ENCODE peak calls at places on chromosome 20, in six cellular contexts. One of them, this sample, is unnamed.

GRCh38 chr20:57388953-57389694 is 2.1 kb upstream of the RBM38 start:
- DNase-seq in HCT116: peak
- DNase-seq in K562: peak
- DNase-seq in H1: peak
- DNase-seq in HepG2: peak
- DNase-seq in SK-N-SH: no peak
- DNase-seq in this sample: no peak

GRCh38 chr20:56716806-56717205 is 87.7 kb downstream of the TFAP2C start:
- DNase-seq in SK-N-SH: no peak
- DNase-seq in K562: no peak
- DNase-seq in HepG2: no peak
- DNase-seq in HCT116: no peak
- DNase-seq in H1: no peak
- DNase-seq in this sample: peak

GRCh38 chr20:11248691-11249178 is 574.9 kb upstream of the JAG1 start:
- DNase-seq in SK-N-SH: no peak
- DNase-seq in HCT116: no peak
- DNase-seq in HepG2: no peak
- DNase-seq in K562: no peak
- DNase-seq in H1: no peak
- DNase-seq in this sample: no peak

GRCh38 chr20:24488064-24488799 is 18.8 kb downstream of the SYNDIG1 start:
- DNase-seq in HCT116: no peak
- DNase-seq in K562: no peak
- DNase-seq in H1: no peak
- DNase-seq in HepG2: no peak
- DNase-seq in SK-N-SH: no peak
- DNase-seq in this sample: no peak

GRCh38 chr20:23327617-23328333 is 22.8 kb upstream of the NXT1 start:
- DNase-seq in HCT116: no peak
- DNase-seq in HepG2: no peak
- DNase-seq in H1: no peak
- DNase-seq in SK-N-SH: no peak
- DNase-seq in K562: no peak
- DNase-seq in this sample: no peak

GRCh38 chr20:5731753-5732366 is 18.3 kb upstream of the SHLD1 start:
- DNase-seq in H1: no peak
- DNase-seq in HCT116: no peak
- DNase-seq in K562: no peak
- DNase-seq in SK-N-SH: no peak
- DNase-seq in HepG2: no peak
- DNase-seq in this sample: no peak

GRCh38 chr20:35248641-35249475 is 22.4 kb downstream of the MMP24 start:
- DNase-seq in SK-N-SH: no peak
- DNase-seq in HepG2: no peak
- DNase-seq in H1: no peak
- DNase-seq in K562: no peak
- DNase-seq in HCT116: no peak
- DNase-seq in this sample: no peak

GRCh38 chr20:57397004-57397692 is 6.0 kb downstream of the RBM38 start:
- DNase-seq in HepG2: no peak
- DNase-seq in SK-N-SH: no peak
- DNase-seq in H1: no peak
- DNase-seq in HCT116: no peak
- DNase-seq in K562: no peak
- DNase-seq in this sample: no peak

GRCh38 chr20:64168381-64169088 is 4.3 kb downstream of the MYT1 start:
- DNase-seq in HepG2: no peak
- DNase-seq in H1: no peak
- DNase-seq in SK-N-SH: peak
- DNase-seq in HCT116: no peak
- DNase-seq in K562: no peak
- DNase-seq in this sample: no peak

GRCh38 chr20:37378785-37379598 is 33.1 kb downstream of the SRC start:
- DNase-seq in HepG2: no peak
- DNase-seq in K562: peak
- DNase-seq in HCT116: peak
- DNase-seq in SK-N-SH: no peak
- DNase-seq in H1: no peak
- DNase-seq in this sample: no peak

GRCh38 chr20:8254911-8255582 is 123.0 kb downstream of the PLCB1 start:
- DNase-seq in SK-N-SH: no peak
- DNase-seq in HepG2: no peak
- DNase-seq in K562: no peak
- DNase-seq in HCT116: no peak
- DNase-seq in H1: no peak
- DNase-seq in this sample: no peak

GRCh38 chr20:34064286-34064685 is 47.8 kb downstream of the EIF2S2 start:
- DNase-seq in K562: no peak
- DNase-seq in HepG2: no peak
- DNase-seq in HCT116: no peak
- DNase-seq in SK-N-SH: no peak
- DNase-seq in H1: no peak
- DNase-seq in this sample: no peak

GRCh38 chr20:52083627-52084232 is 107.8 kb downstream of the ZFP64 start:
- DNase-seq in HCT116: peak
- DNase-seq in K562: peak
- DNase-seq in HepG2: peak
- DNase-seq in H1: peak
- DNase-seq in SK-N-SH: peak
- DNase-seq in this sample: peak

GRCh38 chr20:23205656-23206055 is 119.5 kb upstream of the CD93 start:
- DNase-seq in HCT116: no peak
- DNase-seq in HepG2: no peak
- DNase-seq in K562: no peak
- DNase-seq in SK-N-SH: no peak
- DNase-seq in H1: peak
- DNase-seq in this sample: no peak

GRCh38 chr20:48656661-48657211 is 171.1 kb downstream of the PREX1 start:
- DNase-seq in H1: peak
- DNase-seq in HepG2: peak
- DNase-seq in HCT116: peak
- DNase-seq in SK-N-SH: peak
- DNase-seq in K562: peak
- DNase-seq in this sample: no peak

GRCh38 chr20:38113401-38114325 is 51.4 kb downstream of the TGM2 start:
- DNase-seq in H1: peak
- DNase-seq in HCT116: peak
- DNase-seq in HepG2: peak
- DNase-seq in K562: peak
- DNase-seq in SK-N-SH: no peak
- DNase-seq in this sample: no peak

GRCh38 chr20:48523191-48523757 is 304.5 kb downstream of the PREX1 start:
- DNase-seq in K562: no peak
- DNase-seq in HCT116: peak
- DNase-seq in SK-N-SH: peak
- DNase-seq in H1: peak
- DNase-seq in HepG2: peak
- DNase-seq in this sample: peak

GRCh38 chr20:57188576-57189079 is 77.8 kb downstream of the BMP7 start:
- DNase-seq in K562: no peak
- DNase-seq in HepG2: no peak
- DNase-seq in H1: no peak
- DNase-seq in SK-N-SH: no peak
- DNase-seq in HCT116: no peak
- DNase-seq in this sample: no peak

GRCh38 chr20:11454966-11455799 is 462.5 kb upstream of the BTBD3 start:
- DNase-seq in HCT116: peak
- DNase-seq in SK-N-SH: no peak
- DNase-seq in H1: no peak
- DNase-seq in HepG2: no peak
- DNase-seq in K562: no peak
- DNase-seq in this sample: peak

GRCh38 chr20:57262244-57263126 is 4.0 kb downstream of the BMP7 start:
- DNase-seq in SK-N-SH: no peak
- DNase-seq in K562: no peak
- DNase-seq in H1: peak
- DNase-seq in HepG2: no peak
- DNase-seq in HCT116: no peak
- DNase-seq in this sample: no peak

GRCh38 chr20:25000268-25000801 is 7.8 kb upstream of the APMAP start:
- DNase-seq in HCT116: no peak
- DNase-seq in H1: no peak
- DNase-seq in SK-N-SH: no peak
- DNase-seq in HepG2: no peak
- DNase-seq in K562: no peak
- DNase-seq in this sample: peak

GRCh38 chr20:61817061-61817460 is 248.6 kb downstream of the TAF4 start:
- DNase-seq in SK-N-SH: no peak
- DNase-seq in H1: no peak
- DNase-seq in HCT116: no peak
- DNase-seq in K562: no peak
- DNase-seq in HepG2: no peak
- DNase-seq in this sample: no peak

GRCh38 chr20:61815176-61815575 is 250.5 kb downstream of the TAF4 start:
- DNase-seq in SK-N-SH: no peak
- DNase-seq in HCT116: no peak
- DNase-seq in H1: no peak
- DNase-seq in K562: no peak
- DNase-seq in HepG2: no peak
- DNase-seq in this sample: no peak

GRCh38 chr20:61815678-61816077 is 250.0 kb downstream of the TAF4 start:
- DNase-seq in H1: no peak
- DNase-seq in HCT116: no peak
- DNase-seq in K562: no peak
- DNase-seq in SK-N-SH: no peak
- DNase-seq in HepG2: no peak
- DNase-seq in this sample: no peak

GRCh38 chr20:61817575-61817974 is 248.1 kb downstream of the TAF4 start:
- DNase-seq in HepG2: no peak
- DNase-seq in H1: no peak
- DNase-seq in K562: no peak
- DNase-seq in SK-N-SH: no peak
- DNase-seq in HCT116: no peak
- DNase-seq in this sample: no peak

GRCh38 chr20:61816606-61817005 is 249.1 kb downstream of the TAF4 start:
- DNase-seq in SK-N-SH: no peak
- DNase-seq in HCT116: no peak
- DNase-seq in H1: no peak
- DNase-seq in HepG2: no peak
- DNase-seq in K562: no peak
- DNase-seq in this sample: no peak
- TF ChIP-seq JUND in SK-N-SH: no peak
- TF ChIP-seq JUND in HCT116: no peak
- TF ChIP-seq JUND in H1: no peak
- TF ChIP-seq JUND in HepG2: no peak
- TF ChIP-seq JUND in K562: no peak
- TF ChIP-seq JUND in this sample: no peak

DNA sequence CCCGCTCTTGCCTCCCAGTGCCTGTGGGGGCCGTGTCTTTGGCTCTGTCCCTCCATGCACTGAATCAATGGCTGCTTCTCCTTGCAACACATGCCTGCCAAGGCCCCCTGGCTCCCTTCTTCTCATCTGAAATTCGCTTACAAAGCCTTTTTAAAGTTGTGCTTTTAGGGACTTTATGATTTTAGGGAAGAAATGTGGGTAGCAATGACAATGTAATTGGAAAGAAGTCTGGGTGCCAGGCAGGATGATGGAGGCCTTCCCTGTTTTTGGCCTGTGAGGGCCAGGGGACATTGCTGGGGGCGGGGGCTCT is 151.3 kb upstream of the RNF24 start:
- DNase-seq in H1: no peak
- DNase-seq in HCT116: no peak
- DNase-seq in SK-N-SH: no peak
- DNase-seq in K562: no peak
- DNase-seq in HepG2: no peak
- DNase-seq in this sample: no peak
- TF ChIP-seq JUND in H1: no peak
- TF ChIP-seq JUND in HCT116: no peak
- TF ChIP-seq JUND in SK-N-SH: no peak
- TF ChIP-seq JUND in K562: no peak
- TF ChIP-seq JUND in HepG2: no peak
- TF ChIP-seq JUND in this sample: no peak

GRCh38 chr20:32580970-32581838 is 3.9 kb downstream of the NOL4L start:
- DNase-seq in SK-N-SH: peak
- DNase-seq in H1: no peak
- DNase-seq in HepG2: peak
- DNase-seq in HCT116: no peak
- DNase-seq in K562: peak
- DNase-seq in this sample: no peak
- TF ChIP-seq JUND in SK-N-SH: no peak
- TF ChIP-seq JUND in H1: no peak
- TF ChIP-seq JUND in HepG2: no peak
- TF ChIP-seq JUND in HCT116: no peak
- TF ChIP-seq JUND in K562: no peak
- TF ChIP-seq JUND in this sample: no peak

GRCh38 chr20:6940052-6940451 is 172.6 kb downstream of the BMP2 start:
- DNase-seq in K562: peak
- DNase-seq in HCT116: no peak
- DNase-seq in H1: peak
- DNase-seq in SK-N-SH: peak
- DNase-seq in HepG2: peak
- DNase-seq in this sample: peak
- TF ChIP-seq JUND in K562: no peak
- TF ChIP-seq JUND in HCT116: no peak
- TF ChIP-seq JUND in H1: no peak
- TF ChIP-seq JUND in SK-N-SH: no peak
- TF ChIP-seq JUND in HepG2: no peak
- TF ChIP-seq JUND in this sample: no peak

GRCh38 chr20:13299401-13299800 is 78.3 kb downstream of the ISM1 start:
- DNase-seq in SK-N-SH: no peak
- DNase-seq in H1: no peak
- DNase-seq in HCT116: no peak
- DNase-seq in HepG2: no peak
- DNase-seq in K562: no peak
- DNase-seq in this sample: no peak
- TF ChIP-seq JUND in SK-N-SH: no peak
- TF ChIP-seq JUND in H1: no peak
- TF ChIP-seq JUND in HCT116: no peak
- TF ChIP-seq JUND in HepG2: no peak
- TF ChIP-seq JUND in K562: no peak
- TF ChIP-seq JUND in this sample: no peak

GRCh38 chr20:50610212-50610718 is 81.1 kb downstream of the RIPOR3 start:
- DNase-seq in SK-N-SH: no peak
- DNase-seq in HepG2: peak
- DNase-seq in HCT116: no peak
- DNase-seq in H1: no peak
- DNase-seq in K562: no peak
- DNase-seq in this sample: no peak

GRCh38 chr20:50613438-50614169 is 77.7 kb downstream of the RIPOR3 start:
- DNase-seq in H1: no peak
- DNase-seq in HCT116: no peak
- DNase-seq in SK-N-SH: no peak
- DNase-seq in K562: no peak
- DNase-seq in HepG2: no peak
- DNase-seq in this sample: no peak

GRCh38 chr20:50608750-50609104 is 82.6 kb downstream of the RIPOR3 start:
- DNase-seq in HCT116: no peak
- DNase-seq in SK-N-SH: no peak
- DNase-seq in HepG2: no peak
- DNase-seq in K562: no peak
- DNase-seq in H1: no peak
- DNase-seq in this sample: no peak

GRCh38 chr20:50609438-50609989 is 81.8 kb downstream of the RIPOR3 start:
- DNase-seq in HCT116: no peak
- DNase-seq in SK-N-SH: no peak
- DNase-seq in HepG2: no peak
- DNase-seq in K562: no peak
- DNase-seq in H1: no peak
- DNase-seq in this sample: no peak

GRCh38 chr20:50611128-50611810 is 80.1 kb downstream of the RIPOR3 start:
- DNase-seq in K562: no peak
- DNase-seq in HCT116: no peak
- DNase-seq in HepG2: no peak
- DNase-seq in SK-N-SH: no peak
- DNase-seq in H1: no peak
- DNase-seq in this sample: no peak
- TF ChIP-seq JUND in K562: no peak
- TF ChIP-seq JUND in HCT116: no peak
- TF ChIP-seq JUND in HepG2: no peak
- TF ChIP-seq JUND in SK-N-SH: no peak
- TF ChIP-seq JUND in H1: no peak
- TF ChIP-seq JUND in this sample: no peak

This sample was measured in T47D.